ENCODE peak calls at places on chromosomes 7 and 10, in six cellular contexts. One of them, this sample, is unnamed.

GRCh38 chr10:93458821-93459257 is 23.3 kb downstream of the MYOF start:
- DNase-seq in sigmoid colon: peak
- DNase-seq in uterus: peak
- DNase-seq in Caki2: peak
- DNase-seq in neural progenitor cell: peak
- DNase-seq in mesendoderm: peak
- DNase-seq in this sample: peak

GRCh38 chr7:150412016-150412415 is 32.9 kb downstream of the ZNF775 start:
- DNase-seq in Caki2: no peak
- DNase-seq in mesendoderm: no peak
- DNase-seq in sigmoid colon: no peak
- DNase-seq in neural progenitor cell: no peak
- DNase-seq in uterus: no peak
- DNase-seq in this sample: no peak

GRCh38 chr10:28807760-28808613 is 130.7 kb downstream of the BAMBI start:
- DNase-seq in mesendoderm: peak
- DNase-seq in Caki2: no peak
- DNase-seq in sigmoid colon: no peak
- DNase-seq in neural progenitor cell: no peak
- DNase-seq in uterus: peak
- DNase-seq in this sample: no peak

GRCh38 chr7:144102041-144102440 is 7.3 kb upstream of the OR2A2 start:
- DNase-seq in uterus: no peak
- DNase-seq in neural progenitor cell: no peak
- DNase-seq in sigmoid colon: no peak
- DNase-seq in mesendoderm: peak
- DNase-seq in Caki2: no peak
- DNase-seq in this sample: no peak

GRCh38 chr10:78438907-78439809 is 405.5 kb downstream of the RPS24 start:
- DNase-seq in uterus: no peak
- DNase-seq in sigmoid colon: peak
- DNase-seq in Caki2: no peak
- DNase-seq in mesendoderm: peak
- DNase-seq in neural progenitor cell: no peak
- DNase-seq in this sample: no peak

GRCh38 chr7:51878869-51879268 is 562.3 kb upstream of the COBL start:
- DNase-seq in uterus: no peak
- DNase-seq in neural progenitor cell: peak
- DNase-seq in sigmoid colon: no peak
- DNase-seq in mesendoderm: peak
- DNase-seq in Caki2: no peak
- DNase-seq in this sample: peak

GRCh38 chr7:106217089-106217542 is 67.7 kb downstream of the NAMPT start:
- DNase-seq in Caki2: peak
- DNase-seq in neural progenitor cell: no peak
- DNase-seq in mesendoderm: peak
- DNase-seq in uterus: peak
- DNase-seq in sigmoid colon: peak
- DNase-seq in this sample: no peak

GRCh38 chr10:22252801-22253577 is 35.2 kb upstream of the EBLN1 start:
- DNase-seq in mesendoderm: peak
- DNase-seq in Caki2: no peak
- DNase-seq in sigmoid colon: peak
- DNase-seq in uterus: peak
- DNase-seq in neural progenitor cell: peak
- DNase-seq in this sample: peak

GRCh38 chr7:85172530-85172941 is 14.3 kb downstream of the SEMA3D start:
- DNase-seq in Caki2: no peak
- DNase-seq in uterus: no peak
- DNase-seq in neural progenitor cell: no peak
- DNase-seq in mesendoderm: no peak
- DNase-seq in sigmoid colon: no peak
- DNase-seq in this sample: no peak

GRCh38 chr10:17453377-17454091 is 861 bp downstream of the ST8SIA6 start:
- DNase-seq in mesendoderm: peak
- DNase-seq in uterus: no peak
- DNase-seq in neural progenitor cell: peak
- DNase-seq in Caki2: no peak
- DNase-seq in sigmoid colon: no peak
- DNase-seq in this sample: peak

GRCh38 chr10:33422779-33423520 is 88.5 kb upstream of the NRP1 start:
- DNase-seq in neural progenitor cell: no peak
- DNase-seq in Caki2: no peak
- DNase-seq in sigmoid colon: no peak
- DNase-seq in uterus: peak
- DNase-seq in mesendoderm: no peak
- DNase-seq in this sample: no peak

GRCh38 chr10:130141460-130141859 is 5.3 kb downstream of the GLRX3 start:
- DNase-seq in uterus: no peak
- DNase-seq in Caki2: no peak
- DNase-seq in neural progenitor cell: no peak
- DNase-seq in mesendoderm: no peak
- DNase-seq in sigmoid colon: no peak
- DNase-seq in this sample: no peak

GRCh38 chr10:35335718-35336083 is 608 bp upstream of the CCNY start:
- DNase-seq in uterus: no peak
- DNase-seq in neural progenitor cell: peak
- DNase-seq in Caki2: no peak
- DNase-seq in mesendoderm: peak
- DNase-seq in sigmoid colon: no peak
- DNase-seq in this sample: peak

GRCh38 chr10:15245530-15245929 is 77.0 kb upstream of the NMT2 start:
- DNase-seq in sigmoid colon: no peak
- DNase-seq in neural progenitor cell: peak
- DNase-seq in Caki2: no peak
- DNase-seq in uterus: no peak
- DNase-seq in mesendoderm: peak
- DNase-seq in this sample: peak

GRCh38 chr10:133264455-133264854 is 12.2 kb downstream of the ADAM8 start:
- DNase-seq in uterus: no peak
- DNase-seq in sigmoid colon: no peak
- DNase-seq in mesendoderm: no peak
- DNase-seq in Caki2: no peak
- DNase-seq in neural progenitor cell: no peak
- DNase-seq in this sample: no peak

GRCh38 chr7:144869072-144869471 is 33.2 kb upstream of the TPK1 start:
- DNase-seq in uterus: no peak
- DNase-seq in Caki2: no peak
- DNase-seq in sigmoid colon: no peak
- DNase-seq in neural progenitor cell: no peak
- DNase-seq in mesendoderm: no peak
- DNase-seq in this sample: no peak

GRCh38 chr7:27128034-27128433 is 2.5 kb downstream of the HOXA4 start:
- DNase-seq in sigmoid colon: no peak
- DNase-seq in neural progenitor cell: no peak
- DNase-seq in Caki2: peak
- DNase-seq in mesendoderm: no peak
- DNase-seq in uterus: no peak
- DNase-seq in this sample: no peak

GRCh38 chr7:154699421-154699820 is 303.5 kb downstream of the PAXIP1 start:
- DNase-seq in uterus: no peak
- DNase-seq in mesendoderm: peak
- DNase-seq in Caki2: no peak
- DNase-seq in neural progenitor cell: no peak
- DNase-seq in sigmoid colon: no peak
- DNase-seq in this sample: no peak

GRCh38 chr10:25758041-25758457 is 176.0 kb upstream of the MYO3A start:
- DNase-seq in sigmoid colon: no peak
- DNase-seq in mesendoderm: peak
- DNase-seq in uterus: no peak
- DNase-seq in neural progenitor cell: peak
- DNase-seq in Caki2: peak
- DNase-seq in this sample: peak

GRCh38 chr7:140540142-140540777 is 61.0 kb upstream of the MKRN1 start:
- DNase-seq in Caki2: no peak
- DNase-seq in sigmoid colon: no peak
- DNase-seq in uterus: no peak
- DNase-seq in neural progenitor cell: no peak
- DNase-seq in mesendoderm: no peak
- DNase-seq in this sample: no peak

GRCh38 chr7:123594813-123595241 is 6.8 kb upstream of the ASB15 start:
- DNase-seq in mesendoderm: peak
- DNase-seq in uterus: no peak
- DNase-seq in sigmoid colon: no peak
- DNase-seq in Caki2: no peak
- DNase-seq in neural progenitor cell: peak
- DNase-seq in this sample: peak

GRCh38 chr10:17431871-17432311 is 22.5 kb downstream of the ST8SIA6 start:
- DNase-seq in neural progenitor cell: no peak
- DNase-seq in uterus: no peak
- DNase-seq in mesendoderm: no peak
- DNase-seq in sigmoid colon: no peak
- DNase-seq in Caki2: no peak
- DNase-seq in this sample: no peak

GRCh38 chr10:103145046-103145445 is 48.0 kb downstream of the NT5C2 start:
- DNase-seq in mesendoderm: no peak
- DNase-seq in uterus: no peak
- DNase-seq in Caki2: no peak
- DNase-seq in sigmoid colon: no peak
- DNase-seq in neural progenitor cell: no peak
- DNase-seq in this sample: no peak

GRCh38 chr7:69770613-69771012 is 172.3 kb downstream of the AUTS2 start:
- DNase-seq in mesendoderm: no peak
- DNase-seq in sigmoid colon: no peak
- DNase-seq in Caki2: no peak
- DNase-seq in neural progenitor cell: no peak
- DNase-seq in uterus: no peak
- DNase-seq in this sample: no peak

GRCh38 chr7:151851782-151852181 is 25.1 kb downstream of the PRKAG2 start:
- DNase-seq in uterus: no peak
- DNase-seq in mesendoderm: no peak
- DNase-seq in sigmoid colon: no peak
- DNase-seq in Caki2: no peak
- DNase-seq in neural progenitor cell: no peak
- DNase-seq in this sample: no peak

GRCh38 chr10:93954299-93954698 is 39.4 kb upstream of the PLCE1 start:
- DNase-seq in mesendoderm: no peak
- DNase-seq in uterus: no peak
- DNase-seq in sigmoid colon: no peak
- DNase-seq in Caki2: no peak
- DNase-seq in neural progenitor cell: no peak
- DNase-seq in this sample: no peak

GRCh38 chr10:35294506-35294905 is 41.8 kb upstream of the CCNY start:
- DNase-seq in Caki2: no peak
- DNase-seq in mesendoderm: no peak
- DNase-seq in neural progenitor cell: no peak
- DNase-seq in sigmoid colon: no peak
- DNase-seq in uterus: no peak
- DNase-seq in this sample: no peak

GRCh38 chr10:5943536-5943935 is 33.8 kb downstream of the IL15RA start:
- DNase-seq in sigmoid colon: peak
- DNase-seq in Caki2: no peak
- DNase-seq in mesendoderm: no peak
- DNase-seq in neural progenitor cell: peak
- DNase-seq in uterus: peak
- DNase-seq in this sample: peak

GRCh38 chr7:99473315-99473596 is 566 bp downstream of the ZNF789 start:
- DNase-seq in mesendoderm: peak
- DNase-seq in uterus: no peak
- DNase-seq in Caki2: peak
- DNase-seq in neural progenitor cell: peak
- DNase-seq in sigmoid colon: no peak
- DNase-seq in this sample: no peak

GRCh38 chr7:40586197-40586596 is 451.4 kb downstream of the SUGCT start:
- DNase-seq in sigmoid colon: no peak
- DNase-seq in uterus: no peak
- DNase-seq in neural progenitor cell: no peak
- DNase-seq in mesendoderm: peak
- DNase-seq in Caki2: peak
- DNase-seq in this sample: no peak

GRCh38 chr10:78571286-78571685 is 497.5 kb upstream of the ZMIZ1 start:
- DNase-seq in sigmoid colon: peak
- DNase-seq in neural progenitor cell: no peak
- DNase-seq in mesendoderm: no peak
- DNase-seq in Caki2: no peak
- DNase-seq in uterus: no peak
- DNase-seq in this sample: no peak

GRCh38 chr7:138433583-138434437 is 26.2 kb upstream of the TRIM24 start:
- DNase-seq in uterus: no peak
- DNase-seq in neural progenitor cell: no peak
- DNase-seq in sigmoid colon: no peak
- DNase-seq in Caki2: no peak
- DNase-seq in mesendoderm: no peak
- DNase-seq in this sample: no peak

GRCh38 chr7:78134256-78134655 is 335.7 kb downstream of the PHTF2 start:
- DNase-seq in Caki2: peak
- DNase-seq in mesendoderm: peak
- DNase-seq in uterus: no peak
- DNase-seq in neural progenitor cell: peak
- DNase-seq in sigmoid colon: no peak
- DNase-seq in this sample: no peak

GRCh38 chr10:54284526-54285193 is 516.4 kb downstream of the PCDH15 start:
- DNase-seq in Caki2: peak
- DNase-seq in uterus: no peak
- DNase-seq in sigmoid colon: no peak
- DNase-seq in neural progenitor cell: no peak
- DNase-seq in mesendoderm: no peak
- DNase-seq in this sample: no peak

GRCh38 chr7:130721486-130722277 is 12.3 kb downstream of the KLF14 start:
- DNase-seq in mesendoderm: peak
- DNase-seq in sigmoid colon: peak
- DNase-seq in Caki2: peak
- DNase-seq in neural progenitor cell: peak
- DNase-seq in uterus: peak
- DNase-seq in this sample: peak

GRCh38 chr7:101362334-101363195 is at the start of gene COL26A1:
- DNase-seq in Caki2: peak
- DNase-seq in neural progenitor cell: peak
- DNase-seq in mesendoderm: peak
- DNase-seq in sigmoid colon: no peak
- DNase-seq in uterus: no peak
- DNase-seq in this sample: peak

GRCh38 chr7:92915348-92915747 is 79.0 kb upstream of the CDK6 start:
- DNase-seq in neural progenitor cell: no peak
- DNase-seq in uterus: no peak
- DNase-seq in sigmoid colon: no peak
- DNase-seq in mesendoderm: no peak
- DNase-seq in Caki2: no peak
- DNase-seq in this sample: no peak

GRCh38 chr7:95476904-95477594 is 8.7 kb upstream of the ASB4 start:
- DNase-seq in neural progenitor cell: peak
- DNase-seq in mesendoderm: peak
- DNase-seq in Caki2: peak
- DNase-seq in sigmoid colon: peak
- DNase-seq in uterus: peak
- DNase-seq in this sample: no peak

GRCh38 chr10:71708301-71708703 is 11.3 kb downstream of the C10orf105 start:
- DNase-seq in sigmoid colon: no peak
- DNase-seq in uterus: no peak
- DNase-seq in Caki2: no peak
- DNase-seq in neural progenitor cell: peak
- DNase-seq in mesendoderm: peak
- DNase-seq in this sample: peak

GRCh38 chr7:44249639-44250234 is 49.0 kb downstream of the YKT6 start:
- DNase-seq in neural progenitor cell: no peak
- DNase-seq in sigmoid colon: no peak
- DNase-seq in uterus: no peak
- DNase-seq in Caki2: no peak
- DNase-seq in mesendoderm: no peak
- DNase-seq in this sample: no peak

This sample was measured in H9.